ENCODE peak calls at places on chromosomes 12 and 14, in six cellular contexts. One of them, this sample, is unnamed.

GRCh38 chr14:89240414-89240813 is 176.6 kb downstream of the FOXN3 start:
- DNase-seq in heart right ventricle: no peak
- DNase-seq in IMR-90: peak
- DNase-seq in uterus: no peak
- DNase-seq in dorsolateral prefrontal cortex: no peak
- DNase-seq in CD4-positive, alpha-beta memory T cell: peak
- DNase-seq in this sample: no peak

GRCh38 chr14:45434221-45434620 is 181.2 kb upstream of the MIS18BP1 start:
- DNase-seq in heart right ventricle: no peak
- DNase-seq in IMR-90: no peak
- DNase-seq in uterus: no peak
- DNase-seq in dorsolateral prefrontal cortex: no peak
- DNase-seq in CD4-positive, alpha-beta memory T cell: no peak
- DNase-seq in this sample: no peak

GRCh38 chr14:106831322-106831720 is 1304.9 kb downstream of the TMEM121 start:
- DNase-seq in heart right ventricle: peak
- DNase-seq in IMR-90: no peak
- DNase-seq in uterus: no peak
- DNase-seq in dorsolateral prefrontal cortex: no peak
- DNase-seq in CD4-positive, alpha-beta memory T cell: peak
- DNase-seq in this sample: peak

GRCh38 chr14:78567343-78567742 is 397.2 kb downstream of the NRXN3 start:
- DNase-seq in heart right ventricle: no peak
- DNase-seq in IMR-90: peak
- DNase-seq in uterus: no peak
- DNase-seq in dorsolateral prefrontal cortex: no peak
- DNase-seq in CD4-positive, alpha-beta memory T cell: no peak
- DNase-seq in this sample: no peak

GRCh38 chr12:39138268-39138667 is 232.9 kb upstream of the CPNE8 start:
- DNase-seq in heart right ventricle: no peak
- DNase-seq in IMR-90: no peak
- DNase-seq in uterus: no peak
- DNase-seq in dorsolateral prefrontal cortex: no peak
- DNase-seq in CD4-positive, alpha-beta memory T cell: no peak
- DNase-seq in this sample: no peak

GRCh38 chr14:51901475-51902024 is 41.1 kb downstream of the GNG2 start:
- DNase-seq in heart right ventricle: no peak
- DNase-seq in IMR-90: no peak
- DNase-seq in uterus: no peak
- DNase-seq in dorsolateral prefrontal cortex: no peak
- DNase-seq in CD4-positive, alpha-beta memory T cell: peak
- DNase-seq in this sample: peak

GRCh38 chr14:92520102-92520651 is 6.6 kb downstream of the RIN3 start:
- DNase-seq in heart right ventricle: no peak
- DNase-seq in IMR-90: no peak
- DNase-seq in uterus: no peak
- DNase-seq in dorsolateral prefrontal cortex: no peak
- DNase-seq in CD4-positive, alpha-beta memory T cell: no peak
- DNase-seq in this sample: no peak

GRCh38 chr12:118714051-118714460 is 267.3 kb upstream of the SRRM4 start:
- DNase-seq in heart right ventricle: no peak
- DNase-seq in IMR-90: no peak
- DNase-seq in uterus: no peak
- DNase-seq in dorsolateral prefrontal cortex: no peak
- DNase-seq in CD4-positive, alpha-beta memory T cell: no peak
- DNase-seq in this sample: no peak

GRCh38 chr14:94028450-94028826 is 2.3 kb downstream of the OTUB2 start:
- DNase-seq in heart right ventricle: no peak
- DNase-seq in IMR-90: peak
- DNase-seq in uterus: no peak
- DNase-seq in dorsolateral prefrontal cortex: no peak
- DNase-seq in CD4-positive, alpha-beta memory T cell: no peak
- DNase-seq in this sample: no peak

GRCh38 chr12:113850309-113851056 is 115.6 kb downstream of the RBM19 start:
- DNase-seq in heart right ventricle: peak
- DNase-seq in IMR-90: peak
- DNase-seq in uterus: peak
- DNase-seq in dorsolateral prefrontal cortex: no peak
- DNase-seq in CD4-positive, alpha-beta memory T cell: no peak
- DNase-seq in this sample: no peak

GRCh38 chr12:2393016-2393415 is 340.2 kb downstream of the CACNA1C start:
- DNase-seq in heart right ventricle: no peak
- DNase-seq in IMR-90: no peak
- DNase-seq in uterus: no peak
- DNase-seq in dorsolateral prefrontal cortex: no peak
- DNase-seq in CD4-positive, alpha-beta memory T cell: no peak
- DNase-seq in this sample: no peak

GRCh38 chr14:90796319-90796718 is 19.9 kb downstream of the TTC7B start:
- DNase-seq in heart right ventricle: no peak
- DNase-seq in IMR-90: no peak
- DNase-seq in uterus: no peak
- DNase-seq in dorsolateral prefrontal cortex: no peak
- DNase-seq in CD4-positive, alpha-beta memory T cell: no peak
- DNase-seq in this sample: no peak

GRCh38 chr14:73684627-73685026 is 29.6 kb downstream of the PNMA1 start:
- DNase-seq in heart right ventricle: no peak
- DNase-seq in IMR-90: no peak
- DNase-seq in uterus: no peak
- DNase-seq in dorsolateral prefrontal cortex: no peak
- DNase-seq in CD4-positive, alpha-beta memory T cell: no peak
- DNase-seq in this sample: no peak

GRCh38 chr12:26113194-26113654 is 11.6 kb downstream of the BHLHE41 start:
- DNase-seq in heart right ventricle: peak
- DNase-seq in IMR-90: no peak
- DNase-seq in uterus: no peak
- DNase-seq in dorsolateral prefrontal cortex: no peak
- DNase-seq in CD4-positive, alpha-beta memory T cell: no peak
- DNase-seq in this sample: no peak

GRCh38 chr14:72256055-72256454 is 323.8 kb downstream of the RGS6 start:
- DNase-seq in heart right ventricle: no peak
- DNase-seq in IMR-90: no peak
- DNase-seq in uterus: no peak
- DNase-seq in dorsolateral prefrontal cortex: no peak
- DNase-seq in CD4-positive, alpha-beta memory T cell: no peak
- DNase-seq in this sample: no peak

GRCh38 chr14:81265641-81266169 is 44.9 kb upstream of the GTF2A1 start:
- DNase-seq in heart right ventricle: no peak
- DNase-seq in IMR-90: no peak
- DNase-seq in uterus: no peak
- DNase-seq in dorsolateral prefrontal cortex: no peak
- DNase-seq in CD4-positive, alpha-beta memory T cell: no peak
- DNase-seq in this sample: no peak

GRCh38 chr12:113923251-113923650 is 42.9 kb downstream of the RBM19 start:
- DNase-seq in heart right ventricle: no peak
- DNase-seq in IMR-90: no peak
- DNase-seq in uterus: no peak
- DNase-seq in dorsolateral prefrontal cortex: no peak
- DNase-seq in CD4-positive, alpha-beta memory T cell: no peak
- DNase-seq in this sample: no peak

GRCh38 chr12:12331244-12331771 is 18.7 kb downstream of the MANSC1 start:
- DNase-seq in heart right ventricle: no peak
- DNase-seq in IMR-90: no peak
- DNase-seq in uterus: peak
- DNase-seq in dorsolateral prefrontal cortex: no peak
- DNase-seq in CD4-positive, alpha-beta memory T cell: no peak
- DNase-seq in this sample: no peak

GRCh38 chr12:14454098-14454907 is 88.8 kb downstream of the ATF7IP start:
- DNase-seq in heart right ventricle: no peak
- DNase-seq in IMR-90: peak
- DNase-seq in uterus: no peak
- DNase-seq in dorsolateral prefrontal cortex: no peak
- DNase-seq in CD4-positive, alpha-beta memory T cell: peak
- DNase-seq in this sample: no peak

GRCh38 chr12:24530689-24531088 is 418.2 kb downstream of the BCAT1 start:
- DNase-seq in heart right ventricle: no peak
- DNase-seq in IMR-90: no peak
- DNase-seq in uterus: no peak
- DNase-seq in dorsolateral prefrontal cortex: no peak
- DNase-seq in CD4-positive, alpha-beta memory T cell: no peak
- DNase-seq in this sample: no peak

GRCh38 chr14:39946796-39947195 is 514.6 kb upstream of the FBXO33 start:
- DNase-seq in heart right ventricle: no peak
- DNase-seq in IMR-90: no peak
- DNase-seq in uterus: no peak
- DNase-seq in dorsolateral prefrontal cortex: no peak
- DNase-seq in CD4-positive, alpha-beta memory T cell: no peak
- DNase-seq in this sample: no peak

GRCh38 chr12:67981236-67982164 is 7.7 kb upstream of the IFNG-AS1 start:
- DNase-seq in heart right ventricle: no peak
- DNase-seq in IMR-90: peak
- DNase-seq in uterus: no peak
- DNase-seq in dorsolateral prefrontal cortex: no peak
- DNase-seq in CD4-positive, alpha-beta memory T cell: no peak
- DNase-seq in this sample: no peak

GRCh38 chr14:72810201-72810600 is 83.7 kb downstream of the DPF3 start:
- DNase-seq in heart right ventricle: no peak
- DNase-seq in IMR-90: no peak
- DNase-seq in uterus: no peak
- DNase-seq in dorsolateral prefrontal cortex: no peak
- DNase-seq in CD4-positive, alpha-beta memory T cell: peak
- DNase-seq in this sample: peak

GRCh38 chr14:69328317-69328716 is 68.4 kb downstream of the GALNT16 start:
- DNase-seq in heart right ventricle: no peak
- DNase-seq in IMR-90: no peak
- DNase-seq in uterus: no peak
- DNase-seq in dorsolateral prefrontal cortex: no peak
- DNase-seq in CD4-positive, alpha-beta memory T cell: no peak
- DNase-seq in this sample: no peak

GRCh38 chr14:77580964-77581505 is 35.4 kb downstream of the SPTLC2 start:
- DNase-seq in heart right ventricle: no peak
- DNase-seq in IMR-90: peak
- DNase-seq in uterus: no peak
- DNase-seq in dorsolateral prefrontal cortex: no peak
- DNase-seq in CD4-positive, alpha-beta memory T cell: peak
- DNase-seq in this sample: no peak

GRCh38 chr12:54439521-54440255 is 20.6 kb upstream of the ITGA5 start:
- DNase-seq in heart right ventricle: no peak
- DNase-seq in IMR-90: peak
- DNase-seq in uterus: no peak
- DNase-seq in dorsolateral prefrontal cortex: no peak
- DNase-seq in CD4-positive, alpha-beta memory T cell: peak
- DNase-seq in this sample: no peak

GRCh38 chr12:71160585-71160984 is 2.8 kb upstream of the TSPAN8 start:
- DNase-seq in heart right ventricle: no peak
- DNase-seq in IMR-90: no peak
- DNase-seq in uterus: no peak
- DNase-seq in dorsolateral prefrontal cortex: no peak
- DNase-seq in CD4-positive, alpha-beta memory T cell: no peak
- DNase-seq in this sample: no peak

GRCh38 chr14:93980464-93981201 is 4.3 kb upstream of the ASB2 start:
- DNase-seq in heart right ventricle: peak
- DNase-seq in IMR-90: peak
- DNase-seq in uterus: peak
- DNase-seq in dorsolateral prefrontal cortex: peak
- DNase-seq in CD4-positive, alpha-beta memory T cell: no peak
- DNase-seq in this sample: no peak

GRCh38 chr12:93653079-93653478 is 24.1 kb upstream of the CRADD start:
- DNase-seq in heart right ventricle: no peak
- DNase-seq in IMR-90: no peak
- DNase-seq in uterus: no peak
- DNase-seq in dorsolateral prefrontal cortex: no peak
- DNase-seq in CD4-positive, alpha-beta memory T cell: no peak
- DNase-seq in this sample: no peak

GRCh38 chr14:22567437-22567836 is 21.6 kb downstream of the DAD1 start:
- DNase-seq in heart right ventricle: no peak
- DNase-seq in IMR-90: no peak
- DNase-seq in uterus: no peak
- DNase-seq in dorsolateral prefrontal cortex: no peak
- DNase-seq in CD4-positive, alpha-beta memory T cell: no peak
- DNase-seq in this sample: no peak
- H3K27ac ChIP-seq in heart right ventricle: no peak
- H3K27ac ChIP-seq in IMR-90: no peak
- H3K27ac ChIP-seq in uterus: no peak
- H3K27ac ChIP-seq in dorsolateral prefrontal cortex: no peak
- H3K27ac ChIP-seq in CD4-positive, alpha-beta memory T cell: peak
- H3K27ac ChIP-seq in this sample: peak

GRCh38 chr12:48004039-48004940 is at the start of gene COL2A1:
- DNase-seq in heart right ventricle: no peak
- DNase-seq in IMR-90: peak
- DNase-seq in uterus: no peak
- DNase-seq in dorsolateral prefrontal cortex: no peak
- DNase-seq in CD4-positive, alpha-beta memory T cell: no peak
- DNase-seq in this sample: no peak
- H3K4me3 ChIP-seq in heart right ventricle: peak
- H3K4me3 ChIP-seq in IMR-90: peak
- H3K4me3 ChIP-seq in uterus: no peak
- H3K4me3 ChIP-seq in dorsolateral prefrontal cortex: peak
- H3K4me3 ChIP-seq in CD4-positive, alpha-beta memory T cell: peak
- H3K4me3 ChIP-seq in this sample: peak

GRCh38 chr12:52014567-52015392 is 8.0 kb downstream of the TAMALIN start:
- DNase-seq in heart right ventricle: no peak
- DNase-seq in IMR-90: no peak
- DNase-seq in uterus: peak
- DNase-seq in dorsolateral prefrontal cortex: no peak
- DNase-seq in CD4-positive, alpha-beta memory T cell: no peak
- DNase-seq in this sample: no peak
- H3K27ac ChIP-seq in heart right ventricle: no peak
- H3K27ac ChIP-seq in IMR-90: no peak
- H3K27ac ChIP-seq in uterus: no peak
- H3K27ac ChIP-seq in dorsolateral prefrontal cortex: no peak
- H3K27ac ChIP-seq in CD4-positive, alpha-beta memory T cell: no peak
- H3K27ac ChIP-seq in this sample: no peak

GRCh38 chr12:46160081-46160980 is 108.5 kb downstream of the SLC38A1 start:
- DNase-seq in heart right ventricle: no peak
- DNase-seq in IMR-90: peak
- DNase-seq in uterus: peak
- DNase-seq in dorsolateral prefrontal cortex: no peak
- DNase-seq in CD4-positive, alpha-beta memory T cell: no peak
- DNase-seq in this sample: no peak
- H3K4me3 ChIP-seq in heart right ventricle: no peak
- H3K4me3 ChIP-seq in IMR-90: no peak
- H3K4me3 ChIP-seq in uterus: no peak
- H3K4me3 ChIP-seq in dorsolateral prefrontal cortex: no peak
- H3K4me3 ChIP-seq in CD4-positive, alpha-beta memory T cell: no peak
- H3K4me3 ChIP-seq in this sample: no peak

GRCh38 chr14:61742383-61742782 is 19.8 kb upstream of the SNAPC1 start:
- DNase-seq in heart right ventricle: no peak
- DNase-seq in IMR-90: no peak
- DNase-seq in uterus: no peak
- DNase-seq in dorsolateral prefrontal cortex: no peak
- DNase-seq in CD4-positive, alpha-beta memory T cell: no peak
- DNase-seq in this sample: no peak
- H3K27ac ChIP-seq in heart right ventricle: no peak
- H3K27ac ChIP-seq in IMR-90: no peak
- H3K27ac ChIP-seq in uterus: no peak
- H3K27ac ChIP-seq in dorsolateral prefrontal cortex: no peak
- H3K27ac ChIP-seq in CD4-positive, alpha-beta memory T cell: no peak
- H3K27ac ChIP-seq in this sample: no peak

DNA sequence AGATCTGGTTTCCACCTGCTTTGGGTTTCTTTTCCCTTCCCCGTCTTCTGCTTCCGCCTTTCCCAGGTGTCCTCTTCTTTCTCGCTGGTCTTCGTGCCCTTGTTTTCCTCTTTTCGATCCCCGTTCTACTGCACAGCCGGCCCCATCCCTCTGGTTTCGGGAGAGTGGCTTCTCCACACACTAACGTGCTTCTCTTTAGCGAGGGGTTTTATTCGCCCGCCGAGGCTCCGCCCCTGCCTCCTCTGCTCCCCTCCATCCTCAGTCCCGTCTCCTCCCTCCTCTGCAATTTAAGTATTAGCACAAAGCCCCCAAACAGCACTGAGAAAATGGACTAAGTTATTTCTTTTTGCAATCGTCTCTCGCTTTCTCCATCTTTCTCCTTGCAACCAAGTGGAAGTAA is at the start of gene SLC7A8:
- DNase-seq in heart right ventricle: peak
- DNase-seq in IMR-90: no peak
- DNase-seq in uterus: peak
- DNase-seq in dorsolateral prefrontal cortex: peak
- DNase-seq in CD4-positive, alpha-beta memory T cell: peak
- DNase-seq in this sample: no peak
- H3K4me3 ChIP-seq in heart right ventricle: peak
- H3K4me3 ChIP-seq in IMR-90: peak
- H3K4me3 ChIP-seq in uterus: peak
- H3K4me3 ChIP-seq in dorsolateral prefrontal cortex: peak
- H3K4me3 ChIP-seq in CD4-positive, alpha-beta memory T cell: peak
- H3K4me3 ChIP-seq in this sample: peak